ENCODE peak calls at places on chromosome 2, in four cellular contexts. L, P, H and R are unnamed samples.

GRCh38 chr2:176212276-176212675 is 23.8 kb downstream of the HOXD1 start:
- DNase-seq in H (no peak), L (no peak), P (no peak), R (no peak)

GRCh38 chr2:161165811-161166210 is 5.6 kb downstream of the TANK start:
- DNase-seq in P (no peak), L (no peak), H (no peak), R (no peak)

GRCh38 chr2:105652014-105652796 is 92.5 kb upstream of the NCK2 start:
- DNase-seq in L (no peak), P (no peak), H (no peak), R (no peak)

GRCh38 chr2:126671488-126671887 is 15.5 kb downstream of the GYPC start:
- DNase-seq in P (no peak), L (no peak), H (no peak), R (no peak)

GRCh38 chr2:211673054-211673628 is 865.5 kb downstream of the ERBB4 start:
- DNase-seq in L (no peak), H (no peak), P (no peak), R (no peak)

GRCh38 chr2:235234711-235235110 is 259.1 kb upstream of the AGAP1 start:
- DNase-seq in P (no peak), H (no peak), L (peak), R (no peak)

GRCh38 chr2:12720181-12720580 is 3.4 kb downstream of the TRIB2 start:
- DNase-seq in P (no peak), H (no peak), L (no peak), R (no peak)

GRCh38 chr2:24957221-24957620 is 14.5 kb downstream of the DNAJC27 start:
- DNase-seq in H (no peak), L (no peak), P (no peak), R (no peak)

GRCh38 chr2:110115291-110116032 is at the start of gene MALL:
- DNase-seq in L (no peak), P (peak), H (no peak), R (peak)

GRCh38 chr2:110114801-110115200 is 821 bp downstream of the MALL start:
- DNase-seq in H (no peak), P (peak), L (no peak), R (no peak)

GRCh38 chr2:110116033-110116710 is 550 bp upstream of the MALL start:
- DNase-seq in H (no peak), P (peak), L (no peak), R (peak)

DNA sequence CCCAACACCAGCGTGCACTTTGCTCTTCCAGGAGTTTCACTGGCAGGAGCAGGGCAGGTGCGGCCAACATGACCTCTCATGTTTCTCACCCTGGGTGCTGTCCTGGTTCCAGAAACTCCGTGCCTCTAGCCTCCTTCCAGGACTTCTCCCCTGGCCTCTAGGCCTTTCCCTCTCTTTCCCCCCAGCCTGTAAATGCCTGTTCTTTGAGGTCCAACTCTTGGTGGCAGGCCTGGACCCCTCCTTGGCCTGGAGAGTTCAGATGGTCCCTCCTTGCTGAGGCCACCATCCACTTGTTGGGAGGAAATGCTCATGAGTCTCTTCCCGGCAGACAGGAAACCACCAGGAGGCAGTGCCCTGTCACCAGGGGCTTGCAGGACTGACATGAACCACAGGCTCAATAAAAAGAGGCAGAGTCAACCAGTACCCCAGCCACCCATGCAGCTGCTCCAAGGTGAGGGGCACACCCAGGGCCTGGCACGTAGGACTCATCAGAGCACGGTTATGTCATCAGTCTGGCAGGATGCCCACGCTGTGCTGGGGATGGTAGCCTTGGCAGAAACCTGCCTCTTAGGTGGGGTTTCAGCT is 1.5 kb downstream of the MALL start:
- DNase-seq in P (peak), L (no peak), H (no peak), R (peak)
- H3K4me3 ChIP-seq in P (peak), L (no peak), H (no peak), R (no peak)

GRCh38 chr2:112142525-112143078 is 4.4 kb downstream of the FBLN7 start:
- DNase-seq in P (no peak), H (no peak), L (no peak), R (no peak)

GRCh38 chr2:112143150-112143549 is 5.0 kb downstream of the FBLN7 start:
- DNase-seq in P (no peak), H (no peak), L (no peak), R (no peak)

GRCh38 chr2:112147382-112147781 is 9.2 kb downstream of the FBLN7 start:
- DNase-seq in P (no peak), L (no peak), H (no peak), R (no peak)

GRCh38 chr2:112147796-112148195 is 9.6 kb downstream of the FBLN7 start:
- DNase-seq in H (no peak), L (no peak), P (no peak), R (no peak)

GRCh38 chr2:112144966-112145365 is 6.8 kb downstream of the FBLN7 start:
- DNase-seq in L (no peak), H (no peak), P (no peak), R (no peak)
- H3K4me3 ChIP-seq in L (no peak), H (no peak), P (no peak), R (no peak)

GRCh38 chr2:187847245-187848208 is 293.3 kb upstream of the TFPI start:
- DNase-seq in H (no peak), P (no peak), L (no peak), R (no peak)

GRCh38 chr2:187842315-187842714 is 288.1 kb upstream of the TFPI start:
- DNase-seq in L (no peak), P (no peak), H (no peak), R (no peak)

DNA sequence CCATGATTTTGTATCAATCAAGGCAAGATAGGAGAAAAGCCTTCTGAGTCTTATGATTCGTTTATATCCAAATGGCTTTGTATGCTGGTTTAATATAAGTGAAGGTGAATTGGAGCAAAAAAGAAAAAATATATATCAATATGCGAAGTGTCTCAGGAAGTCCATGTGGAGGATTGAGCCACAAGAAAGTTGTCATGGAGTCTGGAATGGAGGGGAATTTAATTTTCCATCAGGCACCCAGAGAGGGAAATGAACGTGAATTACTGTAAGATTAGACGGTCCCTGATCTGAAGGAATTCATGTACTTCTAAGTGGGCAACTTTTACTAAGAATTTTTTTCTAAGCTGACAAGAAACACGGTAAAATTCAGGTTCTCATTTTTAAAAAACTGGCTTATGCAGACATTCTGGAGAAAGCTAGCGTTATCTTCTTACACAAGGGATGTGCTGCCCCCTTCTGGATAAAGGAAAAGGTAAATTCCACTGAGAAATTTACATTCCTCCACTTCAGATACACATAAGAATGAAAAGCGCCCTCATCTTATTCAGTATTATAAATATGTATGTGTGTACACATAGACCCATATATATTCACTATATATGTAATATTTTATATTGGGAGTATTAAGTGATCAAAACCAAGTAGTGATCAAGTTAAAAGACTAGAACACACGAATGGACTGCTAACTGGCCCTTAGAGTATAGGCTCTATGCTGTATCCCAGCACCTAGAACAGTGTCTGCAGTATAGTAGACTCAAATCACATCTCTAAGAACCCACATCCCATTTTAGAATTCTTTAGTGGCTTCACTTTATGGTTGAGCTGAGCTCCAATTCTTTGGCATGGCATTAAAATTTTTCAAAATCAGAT is 289.0 kb upstream of the TFPI start:
- DNase-seq in P (no peak), L (peak), H (peak), R (no peak)
- H3K4me3 ChIP-seq in P (no peak), L (no peak), H (no peak), R (no peak)

DNA sequence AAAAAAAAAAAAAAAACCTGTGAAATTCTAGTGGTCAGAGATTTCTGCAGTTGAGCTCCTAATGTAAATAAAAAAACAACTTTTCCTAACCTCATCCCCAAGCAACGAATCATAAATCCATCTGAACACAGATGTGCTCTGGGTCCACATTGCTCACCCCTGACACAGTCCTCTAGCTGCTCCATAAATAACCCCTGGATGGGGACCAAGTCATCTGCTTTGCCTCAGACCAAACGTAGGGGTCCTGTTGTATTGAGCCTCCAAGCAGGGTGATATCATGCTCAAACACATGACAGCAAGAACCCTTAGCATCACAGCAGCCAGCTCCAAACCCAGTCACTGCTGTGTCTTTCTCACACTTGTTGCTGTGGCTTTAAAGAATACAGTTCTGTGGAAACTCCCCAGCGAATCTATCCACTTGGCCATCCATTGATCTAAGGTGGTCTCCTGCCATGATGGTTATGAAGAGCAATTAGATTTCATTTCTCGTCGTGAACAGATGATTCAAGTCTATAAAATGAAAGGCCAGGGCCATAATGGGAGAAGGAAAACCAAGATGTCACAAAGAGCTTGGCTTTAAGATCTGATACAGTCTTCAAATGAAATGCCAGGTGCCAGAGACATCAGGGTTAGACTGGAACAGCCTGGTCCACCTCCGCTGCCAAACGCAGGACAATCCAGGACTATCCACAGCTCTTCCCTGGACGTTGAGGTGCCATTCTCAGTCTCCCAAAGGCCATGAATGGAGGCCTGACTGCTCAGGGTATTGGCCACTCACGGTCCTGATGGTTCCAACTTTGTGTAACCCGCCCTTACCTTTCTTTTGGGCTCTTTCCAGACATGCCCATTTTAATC is 39.0 kb downstream of the TBC1D8 start:
- DNase-seq in P (no peak), L (peak), H (peak), R (no peak)
- H3K4me3 ChIP-seq in P (no peak), L (no peak), H (no peak), R (no peak)

DNA sequence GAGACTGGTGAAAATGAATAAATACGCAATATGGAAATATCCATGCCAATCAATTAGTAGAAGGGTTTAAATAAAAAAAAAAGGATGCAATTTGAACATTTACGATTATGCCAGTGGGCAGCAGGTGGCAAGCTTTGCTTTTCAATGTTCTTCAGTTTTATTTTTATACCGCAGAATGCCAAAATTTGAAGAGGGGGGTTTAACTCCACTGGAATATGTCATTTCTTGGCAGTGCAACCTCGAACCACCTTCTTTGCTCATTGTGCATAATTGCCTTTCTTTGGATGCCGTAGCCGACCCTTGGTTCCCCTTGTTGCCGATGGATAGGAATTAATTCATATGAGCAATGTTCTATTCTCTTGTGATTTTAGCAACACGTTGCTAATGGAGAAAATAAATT is 88.0 kb downstream of the LTBP1 start:
- DNase-seq in P (no peak), L (no peak), H (no peak), R (no peak)
- H3K4me3 ChIP-seq in P (no peak), L (no peak), H (no peak), R (no peak)

DNA sequence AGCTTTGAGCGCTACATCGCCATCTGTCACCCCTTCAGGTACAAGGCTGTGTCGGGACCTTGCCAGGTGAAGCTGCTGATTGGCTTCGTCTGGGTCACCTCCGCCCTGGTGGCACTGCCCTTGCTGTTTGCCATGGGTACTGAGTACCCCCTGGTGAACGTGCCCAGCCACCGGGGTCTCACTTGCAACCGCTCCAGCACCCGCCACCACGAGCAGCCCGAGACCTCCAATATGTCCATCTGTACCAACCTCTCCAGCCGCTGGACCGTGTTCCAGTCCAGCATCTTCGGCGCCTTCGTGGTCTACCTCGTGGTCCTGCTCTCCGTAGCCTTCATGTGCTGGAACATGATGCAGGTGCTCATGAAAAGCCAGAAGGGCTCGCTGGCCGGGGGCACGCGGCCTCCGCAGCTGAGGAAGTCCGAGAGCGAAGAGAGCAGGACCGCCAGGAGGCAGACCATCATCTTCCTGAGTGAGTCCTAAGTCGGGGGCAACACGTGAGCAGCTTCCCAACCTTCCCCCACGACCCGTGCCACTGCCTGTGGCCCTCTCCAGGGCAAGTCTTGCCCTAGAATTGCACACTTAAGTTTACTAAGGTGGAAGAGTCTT is 928 bp downstream of the GPR39 start:
- DNase-seq in L (no peak), H (no peak), P (no peak), R (peak)
- H3K4me3 ChIP-seq in L (peak), H (no peak), P (peak), R (peak)

GRCh38 chr2:100722125-100722524 is 97.8 kb upstream of the NPAS2 start:
- DNase-seq in H (no peak), P (no peak), L (no peak), R (no peak)
- H3K4me3 ChIP-seq in H (no peak), P (no peak), L (no peak), R (no peak)

GRCh38 chr2:229261076-229261475 is 10.0 kb downstream of the PID1 start:
- DNase-seq in L (no peak), P (no peak), H (no peak), R (no peak)
- H3K4me3 ChIP-seq in L (no peak), P (no peak), H (no peak), R (no peak)